ENCODE peak calls at places on chromosome 22, in nine cellular contexts. H is NCI-H345; I is activated T-cell treated with anti-CD3 and anti-CD28 coated beads, Interleukin-2, amount 50 U/mL, for 72 hours; J is H7; W is midbrain; R is Right ventricle myocardium superior; Y is substantia nigra; K is COLO829; O is skeletal muscle cell. L is an unnamed sample.

GRCh38 chr22:26785942-26786341 is 128.6 kb downstream of the MIAT start:
- DNase-seq in O (no peak), W (no peak), H (no peak), R (no peak), Y (no peak), K (no peak), J (no peak), I (no peak), L (no peak)

GRCh38 chr22:37283393-37283937 is 1.2 kb downstream of the CYTH4 start:
- DNase-seq in W (no peak), R (peak; percentile 54), Y (no peak), K (no peak), I (peak; percentile 70), O (no peak), J (peak; percentile 73), H (no peak), L (no peak)

GRCh38 chr22:27631641-27632040 is 169.9 kb downstream of the MN1 start:
- DNase-seq in H (no peak), O (no peak), I (no peak), J (no peak), R (no peak), Y (no peak), K (no peak), W (no peak), L (no peak)

GRCh38 chr22:49962751-49963646 is 2.4 kb downstream of the PIM3 start:
- DNase-seq in O (no peak), J (peak; percentile 48), H (no peak), R (peak; percentile 54), W (no peak), I (no peak), K (no peak), Y (no peak), L (no peak)

GRCh38 chr22:24107668-24108067 is 73.6 kb upstream of the SUSD2 start:
- DNase-seq in J (no peak), H (no peak), K (no peak), W (peak; percentile 47), Y (peak; percentile 64), O (peak; percentile 76), I (no peak), R (peak; percentile 93), L (peak; percentile 94)

GRCh38 chr22:46681010-46681409 is 57.0 kb downstream of the CERK start:
- DNase-seq in O (no peak), Y (no peak), H (no peak), I (no peak), W (no peak), R (no peak), K (peak; percentile 18), J (peak; percentile 92), L (no peak)

GRCh38 chr22:35517769-35518530 is 22.7 kb upstream of the RASD2 start:
- DNase-seq in R (no peak), J (no peak), O (no peak), I (no peak), Y (no peak), H (no peak), W (no peak), K (no peak), L (no peak)

GRCh38 chr22:50348058-50348457 is 4.9 kb downstream of the PPP6R2 start:
- DNase-seq in R (peak; percentile 1), Y (no peak), J (no peak), K (no peak), O (no peak), I (no peak), H (no peak), W (no peak), L (no peak)